ENCODE peak calls at places on chromosome 1, in seven cellular contexts. M is colonic mucosa; J is stomach; S is HFF-Myc; L is coronary artery; Y is AG09309; T is CD8-positive, alpha-beta T cell. I is an unnamed sample.

GRCh38 chr1:9658186-9658585 is 6.7 kb downstream of the PIK3CD start:
- DNase-seq in M (no peak), J (no peak), S (no peak), L (no peak), Y (no peak), T (no peak), I (no peak)

GRCh38 chr1:32623775-32624174 is 26.6 kb downstream of the ZBTB8OS start:
- DNase-seq in M (no peak), J (no peak), S (no peak), L (no peak), Y (no peak), T (no peak), I (no peak)

GRCh38 chr1:56872597-56872996 is 18.0 kb downstream of the C8A start:
- DNase-seq in M (no peak), J (no peak), S (no peak), L (no peak), Y (no peak), T (no peak), I (no peak)

GRCh38 chr1:222801067-222801466 is 13.8 kb upstream of the DISP1 start:
- DNase-seq in M (no peak), J (no peak), S (no peak), L (no peak), Y (no peak), T (no peak), I (no peak)

GRCh38 chr1:226675720-226676357 is 63.2 kb downstream of the ITPKB start:
- DNase-seq in M (no peak), J (no peak), S (no peak), L (no peak), Y (no peak), T (no peak), I (no peak)

GRCh38 chr1:52426391-52426790 is 22.0 kb downstream of the PRPF38A start:
- DNase-seq in M (no peak), J (no peak), S (no peak), L (no peak), Y (no peak), T (no peak), I (no peak)

GRCh38 chr1:59718989-59719360 is 95.8 kb upstream of the HOOK1 start:
- DNase-seq in M (no peak), J (no peak), S (no peak), L (no peak), Y (no peak), T (no peak), I (no peak)

GRCh38 chr1:214076341-214077035 is 88.7 kb downstream of the PROX1 start:
- DNase-seq in M (no peak), J (peak), S (no peak), L (no peak), Y (no peak), T (no peak), I (no peak)

GRCh38 chr1:28064064-28064463 is 24.3 kb downstream of the EYA3 start:
- DNase-seq in M (no peak), J (no peak), S (peak), L (no peak), Y (no peak), T (no peak), I (no peak)

GRCh38 chr1:196462101-196462500 is 146.1 kb downstream of the KCNT2 start:
- DNase-seq in M (no peak), J (no peak), S (no peak), L (no peak), Y (no peak), T (no peak), I (no peak)

GRCh38 chr1:172588296-172589291 is 55.6 kb downstream of the SUCO start:
- DNase-seq in M (no peak), J (no peak), S (peak), L (no peak), Y (peak), T (no peak), I (peak)

GRCh38 chr1:196143602-196144342 is 464.5 kb downstream of the KCNT2 start:
- DNase-seq in M (no peak), J (no peak), S (no peak), L (no peak), Y (no peak), T (no peak), I (no peak)

GRCh38 chr1:27522148-27522859 is 32.3 kb upstream of the WASF2 start:
- DNase-seq in M (no peak), J (peak), S (no peak), L (no peak), Y (no peak), T (peak), I (no peak)

GRCh38 chr1:246788895-246789338 is 64.7 kb downstream of the SCCPDH start:
- DNase-seq in M (no peak), J (no peak), S (no peak), L (no peak), Y (no peak), T (no peak), I (no peak)

GRCh38 chr1:11099310-11100148 is at the start of gene EXOSC10:
- DNase-seq in M (peak), J (peak), S (peak), L (peak), Y (peak), T (peak), I (peak)

GRCh38 chr1:11098931-11099309 is 749 bp downstream of the EXOSC10 start:
- DNase-seq in M (no peak), J (no peak), S (no peak), L (no peak), Y (no peak), T (no peak), I (no peak)

GRCh38 chr1:11101347-11101746 is 1.7 kb upstream of the EXOSC10 start:
- DNase-seq in M (no peak), J (no peak), S (no peak), L (no peak), Y (no peak), T (no peak), I (no peak)

GRCh38 chr1:11105586-11105985 is 5.9 kb upstream of the EXOSC10 start:
- DNase-seq in M (no peak), J (no peak), S (no peak), L (no peak), Y (no peak), T (no peak), I (no peak)

GRCh38 chr1:11100149-11100493 is 452 bp upstream of the EXOSC10 start:
- DNase-seq in M (no peak), J (no peak), S (no peak), L (no peak), Y (no peak), T (no peak), I (no peak)
- H3K4me3 ChIP-seq in M (peak), J (peak), S (peak), L (peak), Y (peak), T (peak), I (peak)

DNA sequence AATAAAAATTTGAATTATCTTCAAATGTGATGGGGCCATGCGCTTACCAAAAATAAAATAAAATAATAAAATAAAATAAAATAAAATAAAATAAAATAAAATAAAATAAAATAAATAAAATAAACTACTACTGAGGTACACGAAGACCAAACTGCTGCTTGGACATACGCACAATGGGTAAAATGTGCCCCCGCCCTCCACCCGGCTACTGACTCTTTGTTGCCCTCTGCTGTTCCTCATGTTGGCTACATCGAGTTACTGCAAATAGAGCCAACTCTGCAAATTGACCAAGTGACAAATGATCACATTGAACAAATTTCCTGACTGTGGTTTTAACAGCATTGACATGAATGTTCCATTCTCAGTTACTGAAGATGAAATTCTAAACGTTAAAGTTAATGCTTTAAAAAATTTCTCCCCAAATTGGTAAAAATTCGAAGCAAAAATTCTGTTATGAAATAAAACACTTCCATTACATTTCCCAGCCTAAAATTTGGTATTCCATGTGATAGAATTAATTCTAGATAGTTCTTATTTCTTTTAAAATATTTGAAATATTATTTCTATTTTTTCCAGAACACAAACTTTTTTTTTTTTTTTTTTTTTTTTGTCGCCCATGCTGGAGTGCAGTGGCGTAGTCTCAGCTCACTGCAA is 18.8 kb upstream of the MAP1LC3C start:
- DNase-seq in M (peak), J (peak), S (peak), L (no peak), Y (no peak), T (no peak), I (no peak)
- TF ChIP-seq CTCF in M (peak), J (no peak), S (peak), L (no peak), Y (peak), T (peak), I (peak)

GRCh38 chr1:179742291-179742690 is 800 bp upstream of the FAM163A start:
- DNase-seq in M (no peak), J (no peak), S (no peak), L (no peak), Y (no peak), T (no peak), I (no peak)

GRCh38 chr1:179745131-179745611 is 2.1 kb downstream of the FAM163A start:
- DNase-seq in M (no peak), J (no peak), S (no peak), L (no peak), Y (no peak), T (no peak), I (no peak)

GRCh38 chr1:179742717-179743678 is at the start of gene FAM163A:
- DNase-seq in M (no peak), J (no peak), S (no peak), L (no peak), Y (no peak), T (no peak), I (no peak)

GRCh38 chr1:179744401-179745130 is 1.5 kb downstream of the FAM163A start:
- DNase-seq in M (no peak), J (no peak), S (no peak), L (no peak), Y (no peak), T (no peak), I (no peak)

GRCh38 chr1:179743679-179744400 is 749 bp downstream of the FAM163A start:
- DNase-seq in M (no peak), J (no peak), S (no peak), L (no peak), Y (no peak), T (no peak), I (no peak)
- H3K4me3 ChIP-seq in M (peak), J (peak), S (no peak), L (peak), Y (no peak), T (no peak), I (no peak)

DNA sequence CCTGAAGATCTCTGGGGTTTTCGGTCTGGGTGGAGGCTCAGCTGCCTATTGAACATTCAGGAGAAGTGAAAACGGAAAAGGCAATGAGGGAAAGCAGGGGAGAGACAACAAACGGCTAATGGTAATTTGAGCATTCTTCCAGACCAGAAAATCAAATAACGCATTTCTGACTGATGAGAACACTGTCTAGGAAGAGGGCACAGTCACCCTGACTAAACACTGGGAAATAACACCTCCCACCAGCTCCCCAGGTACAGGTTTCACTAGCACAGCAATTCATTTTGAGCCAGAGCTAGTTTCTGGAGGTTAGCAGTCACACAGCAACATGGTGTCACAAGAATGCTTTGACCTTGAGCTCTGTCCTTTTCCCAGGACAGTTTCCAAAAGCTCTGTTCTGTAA is 21.1 kb downstream of the NCF2 start:
- DNase-seq in M (no peak), J (no peak), S (no peak), L (no peak), Y (no peak), T (no peak), I (no peak)
- TF ChIP-seq CTCF in M (no peak), J (no peak), S (no peak), L (no peak), Y (no peak), T (no peak), I (no peak)